ENCODE peak calls at places on chromosomes 11 and 22, in eight cellular contexts. G, K, S, W, O, P, X and R are unnamed samples. For H3K9me3, the result is how much of the 10 kb centered on the place peaks cover.

GRCh38 chr11:83257638-83258229 is 28.4 kb downstream of the CCDC90B start:
- DNase-seq in G (peak), K (peak), S (no peak), W (no peak), O (no peak), P (no peak), X (peak), R (no peak)

GRCh38 chr11:69337211-69337721 is 43.3 kb downstream of the MYEOV start:
- DNase-seq in G (no peak), K (peak), S (no peak), W (no peak), O (peak), P (peak), X (no peak), R (no peak)

GRCh38 chr11:134554106-134554505 is 142.1 kb upstream of the B3GAT1 start:
- DNase-seq in G (no peak), K (no peak), S (no peak), W (no peak), O (no peak), P (no peak), X (no peak), R (no peak)

GRCh38 chr11:122748968-122749687 is 89.2 kb upstream of the CRTAM start:
- DNase-seq in G (peak), K (no peak), S (peak), W (no peak), O (peak), P (no peak), X (peak), R (no peak)

GRCh38 chr11:72491001-72491400 is 56.7 kb upstream of the CLPB start:
- DNase-seq in G (no peak), K (no peak), S (no peak), W (no peak), O (no peak), P (no peak), X (no peak), R (no peak)

GRCh38 chr11:111429066-111429506 is 50.0 kb upstream of the POU2AF1 start:
- DNase-seq in G (peak), K (peak), S (no peak), W (peak), O (peak), P (peak), X (peak), R (no peak)

GRCh38 chr11:2097356-2097997 is 41.7 kb downstream of the IGF2 start:
- DNase-seq in G (peak), K (no peak), S (peak), W (no peak), O (no peak), P (peak), X (peak), R (no peak)

GRCh38 chr11:1749787-1750351 is 526 bp downstream of the IFITM10 start:
- DNase-seq in G (peak), K (no peak), S (no peak), W (no peak), O (no peak), P (peak), X (no peak), R (no peak)

GRCh38 chr11:10349806-10350205 is 44.9 kb downstream of the ADM start:
- DNase-seq in G (no peak), K (no peak), S (no peak), W (no peak), O (no peak), P (no peak), X (no peak), R (no peak)

GRCh38 chr22:31977141-31977781 is 32.9 kb downstream of the YWHAH start:
- DNase-seq in G (peak), K (peak), S (peak), W (peak), O (peak), P (peak), X (peak), R (peak)

GRCh38 chr22:33271390-33272161 is 213.4 kb upstream of the SYN3 start:
- DNase-seq in G (peak), K (no peak), S (no peak), W (no peak), O (no peak), P (peak), X (peak), R (no peak)

GRCh38 chr22:43094085-43094484 is 4.9 kb upstream of the TTLL1 start:
- DNase-seq in G (no peak), K (peak), S (no peak), W (peak), O (no peak), P (no peak), X (peak), R (no peak)

GRCh38 chr11:776459-777287 is 614 bp downstream of the GATD1 start:
- DNase-seq in G (peak), K (no peak), S (no peak), W (no peak), O (no peak), P (peak), X (no peak), R (no peak)

GRCh38 chr11:49442669-49443068 is 234.3 kb upstream of the FOLH1 start:
- DNase-seq in G (no peak), K (no peak), S (no peak), W (no peak), O (no peak), P (no peak), X (no peak), R (no peak)

GRCh38 chr11:107951105-107951504 is 22.9 kb downstream of the RAB39A start:
- DNase-seq in G (no peak), K (no peak), S (no peak), W (no peak), O (no peak), P (no peak), X (no peak), R (no peak)

GRCh38 chr11:116644201-116644947 is 128.4 kb downstream of the BUD13 start:
- DNase-seq in G (no peak), K (no peak), S (no peak), W (no peak), O (no peak), P (no peak), X (no peak), R (no peak)

GRCh38 chr11:128422576-128423370 is 164.6 kb downstream of the ETS1 start:
- DNase-seq in G (no peak), K (no peak), S (peak), W (no peak), O (peak), P (peak), X (peak), R (peak)

GRCh38 chr11:118907051-118907748 is 18.5 kb downstream of the BCL9L start:
- DNase-seq in G (peak), K (peak), S (peak), W (peak), O (peak), P (peak), X (peak), R (peak)

GRCh38 chr11:68282141-68282860 is 10.5 kb upstream of the C11orf24 start:
- DNase-seq in G (no peak), K (no peak), S (peak), W (no peak), O (no peak), P (no peak), X (peak), R (no peak)

GRCh38 chr22:41052661-41053490 is 39.5 kb upstream of the EP300 start:
- DNase-seq in G (peak), K (peak), S (no peak), W (no peak), O (no peak), P (no peak), X (no peak), R (no peak)

GRCh38 chr22:17910561-17911311 is 113.6 kb downstream of the MICAL3 start:
- DNase-seq in G (peak), K (no peak), S (no peak), W (peak), O (no peak), P (peak), X (peak), R (no peak)

GRCh38 chr11:81966340-81966739 is 767.3 kb downstream of the FAM181B start:
- DNase-seq in G (no peak), K (no peak), S (no peak), W (no peak), O (no peak), P (no peak), X (no peak), R (no peak)

GRCh38 chr22:17164392-17165024 is 5.4 kb upstream of the HDHD5 start:
- DNase-seq in G (no peak), K (no peak), S (no peak), W (peak), O (no peak), P (no peak), X (no peak), R (no peak)

GRCh38 chr11:16780698-16781550 is 42.5 kb downstream of the C11orf58 start:
- DNase-seq in G (no peak), K (no peak), S (no peak), W (no peak), O (no peak), P (no peak), X (no peak), R (no peak)

GRCh38 chr11:128686745-128687177 is 7.1 kb upstream of the FLI1 start:
- DNase-seq in G (peak), K (no peak), S (peak), W (peak), O (peak), P (no peak), X (peak), R (peak)

GRCh38 chr11:102168483-102168882 is 58.2 kb downstream of the YAP1 start:
- DNase-seq in G (no peak), K (no peak), S (no peak), W (no peak), O (no peak), P (no peak), X (no peak), R (no peak)

GRCh38 chr11:15920856-15921629 is 435.3 kb downstream of the SOX6 start:
- DNase-seq in G (peak), K (no peak), S (no peak), W (no peak), O (no peak), P (no peak), X (peak), R (no peak)

GRCh38 chr11:22734628-22735345 is 68.4 kb downstream of the GAS2 start:
- DNase-seq in G (no peak), K (no peak), S (no peak), W (no peak), O (no peak), P (no peak), X (no peak), R (no peak)

GRCh38 chr22:32858121-32858703 is 56.7 kb downstream of the TIMP3 start:
- DNase-seq in G (no peak), K (no peak), S (no peak), W (no peak), O (no peak), P (no peak), X (no peak), R (no peak)

GRCh38 chr22:36027579-36027959 is 1.1 kb downstream of the RBFOX2 start:
- DNase-seq in G (peak), K (no peak), S (no peak), W (no peak), O (no peak), P (no peak), X (no peak), R (no peak)

GRCh38 chr22:26768986-26769385 is 111.6 kb downstream of the MIAT start:
- DNase-seq in G (no peak), K (no peak), S (no peak), W (no peak), O (no peak), P (no peak), X (no peak), R (no peak)

GRCh38 chr11:26778000-26778757 is 56.3 kb upstream of the SLC5A12 start:
- DNase-seq in G (peak), K (no peak), S (no peak), W (no peak), O (no peak), P (no peak), X (no peak), R (no peak)

DNA sequence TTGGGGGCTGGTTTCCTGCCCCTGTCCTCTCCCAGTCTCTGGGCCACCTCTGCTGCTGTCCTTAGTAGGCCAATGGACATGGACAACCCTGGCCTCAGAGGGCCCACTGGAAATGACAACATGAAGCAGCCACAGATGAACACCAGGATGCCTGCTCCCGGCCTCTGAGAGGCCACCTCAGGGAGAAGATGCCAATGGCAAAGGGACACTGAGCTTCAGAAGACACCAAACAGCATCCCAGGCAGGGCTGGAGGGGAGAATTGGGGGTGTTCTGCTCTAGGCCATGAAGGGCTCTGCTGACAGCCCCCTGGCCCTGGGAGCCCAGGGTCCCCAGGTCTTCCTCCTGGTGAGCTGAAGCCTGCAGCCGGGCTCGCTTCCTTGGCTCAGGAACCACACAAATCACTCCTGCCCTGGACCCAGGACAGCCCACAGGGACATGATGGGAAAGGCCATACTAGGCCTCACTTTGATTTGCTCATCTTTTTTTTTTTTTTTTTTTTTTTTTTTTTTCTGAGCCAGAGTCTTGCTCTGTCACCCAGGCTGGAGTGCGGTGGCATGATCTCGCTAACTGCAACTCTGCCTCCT is 45.3 kb downstream of the TPBGL start:
- DNase-seq in G (no peak), K (no peak), S (no peak), W (no peak), O (no peak), P (no peak), X (no peak), R (no peak)
- H3K9me3 ChIP-seq in G (under half), K (under half), S (under half), W (under half), O (under half), P (under half), X (under half), R (under half)

DNA sequence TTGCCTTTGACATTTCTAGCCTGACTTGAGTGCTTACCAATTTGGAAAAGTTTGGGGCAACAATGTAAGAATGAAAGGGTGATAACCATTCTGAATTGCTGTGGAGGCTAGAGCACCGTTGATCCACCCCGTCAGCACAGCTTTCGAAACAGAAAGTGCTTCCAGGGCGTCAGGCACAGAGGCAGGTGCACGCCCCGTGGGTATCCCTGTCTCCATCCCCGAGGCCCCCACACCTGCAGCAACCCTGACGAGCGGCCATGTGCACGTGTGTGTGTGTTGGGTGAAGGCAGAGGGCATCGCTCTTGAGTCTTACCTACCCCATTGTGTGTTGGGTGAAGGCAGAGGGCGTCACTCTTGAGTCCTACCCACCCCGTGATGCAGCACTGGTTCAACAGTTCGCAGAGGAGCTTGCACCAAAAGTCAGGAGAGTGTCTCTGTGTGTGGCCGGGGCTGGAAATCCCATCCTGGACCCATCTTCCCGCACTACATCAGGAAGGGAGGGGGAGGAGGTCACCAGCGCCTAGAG is 404.5 kb downstream of the BRD1 start:
- DNase-seq in G (no peak), K (no peak), S (no peak), W (no peak), O (no peak), P (no peak), X (no peak), R (no peak)
- H3K9me3 ChIP-seq in G (under half), K (under half), S (under half), W (under half), O (under half), P (under half), X (under half), R (under half)

DNA sequence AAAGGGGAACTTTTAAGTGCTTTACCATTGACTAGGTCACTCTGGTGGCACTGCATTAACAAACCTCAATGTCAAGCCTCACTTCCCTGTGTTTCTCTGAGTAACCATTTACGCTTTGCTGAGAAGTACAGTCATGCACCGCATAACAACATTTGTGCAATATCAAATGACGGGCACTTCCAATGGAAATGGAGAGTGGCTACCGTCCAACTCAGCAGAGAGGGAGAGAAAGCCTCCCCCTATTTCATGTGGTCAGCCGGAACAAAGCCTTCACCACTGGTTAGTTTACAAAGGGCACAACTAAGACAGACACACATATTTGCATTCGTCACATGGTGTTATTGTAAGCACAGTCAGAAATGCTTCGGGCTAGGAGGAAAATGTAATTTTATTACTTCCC is 117.3 kb downstream of the RASSF10 start:
- DNase-seq in G (peak), K (peak), S (no peak), W (peak), O (no peak), P (no peak), X (no peak), R (no peak)
- H3K9me3 ChIP-seq in G (under half), K (under half), S (under half), W (under half), O (under half), P (under half), X (under half), R (under half)

DNA sequence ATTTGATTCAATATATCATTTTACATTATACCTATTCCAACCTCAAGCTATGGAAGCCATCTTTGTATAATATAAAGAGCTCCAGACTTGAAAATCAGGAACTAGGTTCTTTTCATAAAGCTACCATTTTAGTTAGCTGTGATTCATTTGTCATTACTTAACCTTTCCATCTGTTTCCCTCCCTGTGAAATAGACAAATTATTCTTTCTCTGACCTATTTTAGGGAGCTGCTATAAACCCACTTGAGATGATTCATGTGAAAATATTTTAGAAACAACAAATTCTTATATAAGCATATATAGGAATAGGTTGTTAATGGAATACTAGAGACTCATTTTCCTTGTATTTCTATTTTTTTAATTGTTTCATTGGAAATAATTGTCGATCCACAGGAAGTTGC is 1012.1 kb downstream of the OPCML start:
- DNase-seq in G (peak), K (no peak), S (no peak), W (no peak), O (no peak), P (no peak), X (no peak), R (no peak)
- H3K9me3 ChIP-seq in G (under half), K (under half), S (under half), W (under half), O (under half), P (under half), X (under half), R (under half)

DNA sequence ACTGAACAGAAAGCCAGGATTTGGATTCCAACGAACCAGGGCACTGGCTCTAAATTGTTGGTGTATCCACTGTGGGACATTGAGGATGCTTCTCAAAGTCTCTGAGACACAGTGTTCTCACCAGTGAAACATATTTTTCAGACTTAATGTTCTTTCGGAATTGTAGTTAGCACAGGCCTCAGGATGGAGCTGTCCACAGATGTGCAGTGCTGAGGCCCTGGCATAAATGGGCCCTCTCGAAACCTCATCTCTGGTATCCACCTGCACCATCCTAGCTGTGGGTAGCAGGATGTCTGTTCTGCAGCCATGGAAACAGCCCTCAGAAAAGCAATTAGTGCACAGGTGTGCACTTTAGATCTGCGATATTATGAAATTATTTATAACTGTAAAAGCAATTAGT is 656.8 kb downstream of the TBC1D22A start:
- DNase-seq in G (no peak), K (no peak), S (no peak), W (no peak), O (no peak), P (no peak), X (peak), R (no peak)
- H3K9me3 ChIP-seq in G (under half), K (under half), S (under half), W (under half), O (under half), P (under half), X (under half), R (under half)

DNA sequence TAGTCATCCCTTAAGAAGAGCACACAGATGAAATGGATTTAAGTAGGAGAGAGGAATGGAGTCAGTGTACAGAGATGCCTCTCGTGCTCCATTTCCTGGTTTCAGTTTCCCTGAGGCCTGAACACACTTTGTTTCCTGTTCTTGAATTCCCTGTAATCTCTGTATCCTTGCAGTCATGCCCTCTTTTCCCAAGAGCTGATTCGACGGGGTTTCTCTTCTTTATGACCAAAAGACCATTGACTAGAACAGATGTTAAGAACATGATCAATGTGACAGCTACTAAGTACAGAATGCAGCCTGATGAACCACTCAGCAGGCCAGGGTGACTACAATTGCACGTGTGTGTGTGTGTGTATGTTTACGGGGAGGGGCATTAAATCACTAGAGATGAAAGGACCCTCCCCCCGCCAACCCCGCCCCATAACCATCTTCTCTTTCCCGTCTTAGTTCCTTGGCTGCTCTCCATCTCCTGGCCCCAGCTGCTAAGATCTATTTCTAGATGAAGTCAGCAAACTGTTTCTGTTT is 26.2 kb downstream of the SLC22A6 start:
- DNase-seq in G (no peak), K (no peak), S (no peak), W (no peak), O (no peak), P (no peak), X (peak), R (no peak)
- H3K9me3 ChIP-seq in G (under half), K (under half), S (under half), W (under half), O (under half), P (under half), X (under half), R (under half)

GRCh38 chr22:47672526-47672925 is 910.1 kb downstream of the TBC1D22A start:
- DNase-seq in G (no peak), K (no peak), S (no peak), W (no peak), O (no peak), P (no peak), X (no peak), R (no peak)
- H3K9me3 ChIP-seq in G (under half), K (under half), S (under half), W (under half), O (under half), P (under half), X (under half), R (under half)

DNA sequence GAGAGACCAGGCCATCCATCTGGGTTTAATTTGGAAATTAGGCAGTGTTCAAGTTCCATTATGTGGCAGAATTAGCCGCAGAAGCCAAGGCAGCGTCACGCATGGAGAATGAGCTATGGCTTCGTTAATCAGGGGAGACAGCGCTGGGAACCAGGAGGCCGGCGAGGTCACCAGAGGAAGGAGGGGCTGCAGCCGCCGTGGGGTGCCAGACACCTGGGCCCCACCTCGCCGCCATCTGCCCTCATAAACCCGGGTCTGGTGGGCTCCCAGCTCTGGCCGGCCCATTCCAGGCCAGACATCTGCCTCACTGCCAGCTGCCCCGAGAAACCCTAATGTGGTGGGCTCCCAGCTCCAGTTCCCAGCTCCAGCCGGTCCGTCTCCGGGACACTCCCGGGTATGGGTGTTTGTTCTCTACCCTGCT is 676.9 kb downstream of the BRD1 start:
- DNase-seq in G (no peak), K (no peak), S (no peak), W (no peak), O (no peak), P (no peak), X (no peak), R (no peak)
- H3K9me3 ChIP-seq in G (under half), K (under half), S (under half), W (under half), O (under half), P (under half), X (under half), R (under half)